ENCODE peak calls at places on chromosomes 7 and 10, in six cellular contexts. L is SK-N-SH, G is fibroblast of lung, Z is HCT116, W is hepatocyte, U is PC-3. I is an unnamed sample.

GRCh38 chr7:133352430-133352829 is 99.6 kb downstream of the EXOC4 start:
- DNase-seq in U (no peak), L (no peak), W (no peak), G (no peak), Z (no peak), I (no peak)

GRCh38 chr7:23106491-23106800 is 861 bp downstream of the KLHL7 start:
- DNase-seq in Z (no peak), U (peak; percentile 30), G (peak; percentile 30), W (no peak), L (peak; percentile 64), I (peak; percentile 28)

GRCh38 chr10:31134303-31134928 is 102.8 kb upstream of the ZNF438 start:
- DNase-seq in Z (no peak), W (peak; percentile 39), U (peak; percentile 85), G (peak; percentile 63), L (no peak), I (peak; percentile 89)

GRCh38 chr10:59337254-59337653 is 25.1 kb downstream of the FAM13C start:
- DNase-seq in W (peak; percentile 19), U (no peak), G (peak; percentile 91), L (no peak), Z (no peak), I (peak; percentile 90)

GRCh38 chr10:85039311-85039710 is 710.9 kb downstream of the CCSER2 start:
- DNase-seq in W (no peak), Z (no peak), G (no peak), U (no peak), L (no peak), I (no peak)

GRCh38 chr10:23196915-23197314 is 4.8 kb downstream of the PTF1A start:
- DNase-seq in Z (no peak), G (no peak), L (no peak), U (no peak), W (no peak), I (no peak)

GRCh38 chr10:35040761-35041501 is 49.2 kb downstream of the CUL2 start:
- DNase-seq in G (peak; percentile 53), Z (peak; percentile 75), W (no peak), U (peak; percentile 72), L (no peak), I (peak; percentile 72)

GRCh38 chr10:110610308-110610774 is 33.8 kb upstream of the RBM20 start:
- DNase-seq in G (peak; percentile 56), U (peak; percentile 60), Z (peak; percentile 49), W (peak; percentile 74), L (peak; percentile 69), I (peak; percentile 18)

GRCh38 chr10:80132299-80133139 is at the start of gene PLAC9:
- DNase-seq in L (peak; percentile 83), U (peak; percentile 67), W (peak; percentile 53), Z (no peak), G (peak; percentile 44), I (no peak)

GRCh38 chr7:139876622-139877283 is 47.7 kb downstream of the TBXAS1 start:
- DNase-seq in W (no peak), Z (no peak), G (peak; percentile 42), L (no peak), U (no peak), I (peak; percentile 73)

GRCh38 chr10:89668391-89669180 is 23.5 kb upstream of the PANK1 start:
- DNase-seq in Z (no peak), G (no peak), W (peak; percentile 60), L (no peak), U (peak; percentile 6), I (no peak)

GRCh38 chr7:35617076-35617475 is 77.9 kb downstream of the HERPUD2 start:
- DNase-seq in L (no peak), G (peak; percentile 23), Z (no peak), W (no peak), U (no peak), I (peak; percentile 5)

GRCh38 chr10:113187066-113187777 is 237.2 kb downstream of the TCF7L2 start:
- DNase-seq in U (no peak), G (peak; percentile 14), L (peak; percentile 77), Z (no peak), W (peak; percentile 60), I (peak; percentile 10)

GRCh38 chr7:45968312-45968711 is 47.2 kb upstream of the IGFBP3 start:
- DNase-seq in U (no peak), Z (no peak), G (no peak), L (no peak), W (no peak), I (no peak)

GRCh38 chr10:131819241-131820072 is 81.4 kb upstream of the PPP2R2D start:
- DNase-seq in Z (no peak), U (no peak), L (peak; percentile 3), W (no peak), G (no peak), I (no peak)

GRCh38 chr10:60759181-60759580 is 19.1 kb upstream of the CDK1 start:
- DNase-seq in G (no peak), Z (no peak), L (no peak), U (no peak), W (no peak), I (no peak)

GRCh38 chr7:44575054-44575453 is 1.3 kb upstream of the DDX56 start:
- DNase-seq in Z (no peak), U (no peak), W (no peak), G (no peak), L (no peak), I (no peak)

GRCh38 chr10:129771576-129772471 is 192.2 kb downstream of the EBF3 start:
- DNase-seq in W (no peak), L (no peak), Z (no peak), G (no peak), U (no peak), I (no peak)

GRCh38 chr10:30088178-30088577 is 28.8 kb upstream of the JCAD start:
- DNase-seq in W (no peak), U (no peak), G (no peak), Z (no peak), L (no peak), I (no peak)

GRCh38 chr10:4541292-4541691 is 284.7 kb upstream of the AKR1E2 start:
- DNase-seq in U (peak; percentile 88), G (peak; percentile 88), W (peak; percentile 7), Z (peak; percentile 81), L (no peak), I (peak; percentile 92)

GRCh38 chr7:95630702-95631458 is 34.6 kb upstream of the PDK4 start:
- DNase-seq in L (no peak), Z (no peak), W (no peak), U (no peak), G (peak; percentile 43), I (peak; percentile 6)

GRCh38 chr7:132044247-132044646 is 487.8 kb upstream of the PODXL start:
- DNase-seq in L (no peak), W (no peak), U (no peak), G (no peak), Z (no peak), I (no peak)

GRCh38 chr10:121942749-121943148 is 14.9 kb upstream of the ATE1 start:
- DNase-seq in G (peak; percentile 92), U (peak; percentile 88), L (no peak), Z (no peak), W (peak; percentile 17), I (peak; percentile 89)

GRCh38 chr10:71395621-71396020 is 1.1 kb upstream of the CDH23 start:
- DNase-seq in U (no peak), W (no peak), Z (no peak), G (no peak), L (peak; percentile 49), I (no peak)

GRCh38 chr7:106536079-106536478 is 124.9 kb downstream of the CCDC71L start:
- DNase-seq in Z (no peak), U (no peak), G (no peak), W (no peak), L (no peak), I (no peak)

GRCh38 chr10:49419005-49419404 is 23.1 kb upstream of the DRGX start:
- DNase-seq in W (peak; percentile 76), U (peak; percentile 100), L (no peak), Z (peak; percentile 75), G (no peak), I (no peak)

GRCh38 chr7:20532841-20533240 is 82.6 kb upstream of the ABCB5 start:
- DNase-seq in G (no peak), U (peak; percentile 57), Z (no peak), W (no peak), L (no peak), I (peak; percentile 49)

GRCh38 chr10:821322-821721 is 110.2 kb downstream of the LARP4B start:
- DNase-seq in L (no peak), G (no peak), Z (no peak), U (no peak), W (no peak), I (peak; percentile 71)
- H4K20me1 ChIP-seq in L (no peaks in the 10 kb centered on the region), G (no peaks in the 10 kb centered on the region), Z (no peaks in the 10 kb centered on the region), U (no peaks in the 10 kb centered on the region), W (peaks cover 2% of the 10 kb centered on the region), I (peaks cover 78% of the 10 kb centered on the region)

DNA sequence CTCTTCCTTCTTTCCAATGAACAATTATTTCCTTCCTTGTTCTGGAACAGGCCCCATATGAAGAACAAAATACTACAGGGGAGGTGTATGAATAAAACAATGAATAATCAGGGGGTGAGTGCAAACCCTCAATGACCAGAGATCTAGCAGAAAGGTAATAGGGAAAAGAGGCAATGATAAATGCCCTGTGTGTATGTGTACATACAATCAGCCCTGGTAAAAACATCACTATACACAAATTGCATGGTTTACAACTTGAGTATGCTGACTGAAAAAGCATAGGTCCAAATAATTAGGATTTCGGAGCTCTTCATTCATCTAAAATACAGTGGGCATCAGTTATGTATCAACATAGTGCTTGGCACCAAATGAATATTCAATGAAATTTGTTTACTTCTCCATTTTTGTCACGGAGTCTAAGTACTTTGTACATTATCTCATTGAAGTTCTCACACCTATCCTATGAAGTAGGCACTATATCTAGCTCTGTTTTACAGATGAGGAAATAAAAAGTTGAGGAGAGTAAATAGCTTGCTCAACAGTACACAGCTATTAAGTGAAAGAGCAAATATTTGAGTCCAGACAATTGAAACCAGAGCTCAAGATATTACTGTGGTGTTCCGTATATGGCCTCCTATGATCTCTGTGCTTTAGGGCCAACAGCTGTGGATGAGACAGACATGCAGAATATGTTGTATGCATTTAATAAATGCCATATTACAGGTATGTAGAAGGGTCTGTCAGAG is 1065.4 kb downstream of the SORCS3 start:
- DNase-seq in Z (no peak), W (peak; percentile 8), G (no peak), U (no peak), L (no peak), I (no peak)
- H3K4me1 ChIP-seq in Z (no peaks in the 10 kb centered on the region), W (no peaks in the 10 kb centered on the region), G (no peaks in the 10 kb centered on the region), U (no peaks in the 10 kb centered on the region), L (no peaks in the 10 kb centered on the region), I (no peaks in the 10 kb centered on the region)

GRCh38 chr7:142636751-142637150 is 112.5 kb upstream of the PRSS1 start:
- DNase-seq in W (no peak), Z (no peak), G (no peak), L (no peak), U (no peak), I (no peak)
- H4K20me1 ChIP-seq in W (no peaks in the 10 kb centered on the region), Z (no peaks in the 10 kb centered on the region), G (no peaks in the 10 kb centered on the region), L (no peaks in the 10 kb centered on the region), U (no peaks in the 10 kb centered on the region), I (no peaks in the 10 kb centered on the region)

GRCh38 chr10:86671419-86671818 is 3.1 kb downstream of the LDB3 start:
- DNase-seq in Z (no peak), W (no peak), L (no peak), G (no peak), U (peak; percentile 32), I (no peak)

GRCh38 chr10:86673216-86673826 is 5.0 kb downstream of the LDB3 start:
- DNase-seq in Z (no peak), U (no peak), W (no peak), G (no peak), L (peak; percentile 61), I (no peak)

GRCh38 chr10:86670876-86671275 is 2.6 kb downstream of the LDB3 start:
- DNase-seq in G (no peak), U (no peak), W (no peak), Z (no peak), L (no peak), I (no peak)

GRCh38 chr10:86670290-86670811 is 2.0 kb downstream of the LDB3 start:
- DNase-seq in L (no peak), G (no peak), Z (no peak), W (no peak), U (no peak), I (no peak)

GRCh38 chr10:86671985-86672710 is 3.8 kb downstream of the LDB3 start:
- DNase-seq in G (no peak), L (no peak), W (peak; percentile 60), U (no peak), Z (no peak), I (no peak)
- H3K4me1 ChIP-seq in G (no peaks in the 10 kb centered on the region), L (peaks cover 50% of the 10 kb centered on the region), W (peaks cover 25% of the 10 kb centered on the region), U (peaks cover 46% of the 10 kb centered on the region), Z (peaks cover 9% of the 10 kb centered on the region), I (peaks cover 17% of the 10 kb centered on the region)